ENCODE peak calls at places on chromosome 20, in four cellular contexts. One of them, this sample, is unnamed.

GRCh38 chr20:18794428-18794787 is 19.2 kb upstream of the SCP2D1 start:
- ATAC-seq in right lobe of liver: no peak
- ATAC-seq in K562: no peak
- ATAC-seq in body of pancreas: peak; percentile 4
- ATAC-seq in this sample: no peak

GRCh38 chr20:19317240-19318069 is 105.0 kb downstream of the SLC24A3 start:
- ATAC-seq in K562: no peak
- ATAC-seq in body of pancreas: no peak
- ATAC-seq in right lobe of liver: no peak
- ATAC-seq in this sample: no peak

GRCh38 chr20:22582960-22583772 is 1.2 kb downstream of the FOXA2 start:
- ATAC-seq in K562: no peak
- ATAC-seq in right lobe of liver: no peak
- ATAC-seq in body of pancreas: no peak
- ATAC-seq in this sample: no peak

GRCh38 chr20:10637062-10637559 is 36.7 kb downstream of the JAG1 start:
- ATAC-seq in body of pancreas: peak; percentile 21
- ATAC-seq in right lobe of liver: no peak
- ATAC-seq in K562: no peak
- ATAC-seq in this sample: peak; percentile 35

GRCh38 chr20:41432620-41433602 is 66.3 kb upstream of the EMILIN3 start:
- ATAC-seq in body of pancreas: no peak
- ATAC-seq in K562: no peak
- ATAC-seq in right lobe of liver: no peak
- ATAC-seq in this sample: no peak

GRCh38 chr20:3671986-3672863 is 9.0 kb upstream of the GFRA4 start:
- ATAC-seq in body of pancreas: no peak
- ATAC-seq in K562: no peak
- ATAC-seq in right lobe of liver: no peak
- ATAC-seq in this sample: no peak

GRCh38 chr20:1334761-1335160 is 5.8 kb upstream of the SDCBP2 start:
- ATAC-seq in K562: peak; percentile 91
- ATAC-seq in right lobe of liver: no peak
- ATAC-seq in body of pancreas: no peak
- ATAC-seq in this sample: no peak

GRCh38 chr20:914727-915498 is 1.2 kb downstream of the ANGPT4 start:
- ATAC-seq in right lobe of liver: no peak
- ATAC-seq in K562: no peak
- ATAC-seq in body of pancreas: no peak
- ATAC-seq in this sample: no peak

GRCh38 chr20:22536956-22537756 is 47.2 kb downstream of the FOXA2 start:
- ATAC-seq in right lobe of liver: no peak
- ATAC-seq in body of pancreas: no peak
- ATAC-seq in K562: no peak
- ATAC-seq in this sample: no peak

GRCh38 chr20:20184711-20185110 is 132.4 kb downstream of the CFAP61 start:
- ATAC-seq in body of pancreas: no peak
- ATAC-seq in right lobe of liver: no peak
- ATAC-seq in K562: no peak
- ATAC-seq in this sample: no peak

GRCh38 chr20:36439040-36439730 is 102.1 kb upstream of the MYL9 start:
- ATAC-seq in body of pancreas: peak; percentile 64
- ATAC-seq in right lobe of liver: peak; percentile 70
- ATAC-seq in K562: peak; percentile 57
- ATAC-seq in this sample: peak; percentile 59

GRCh38 chr20:35359335-35359997 is 52.3 kb downstream of the UQCC1 start:
- ATAC-seq in right lobe of liver: peak; percentile 37
- ATAC-seq in body of pancreas: peak; percentile 75
- ATAC-seq in K562: no peak
- ATAC-seq in this sample: no peak

GRCh38 chr20:38985603-38986170 is 23.5 kb downstream of the DHX35 start:
- ATAC-seq in body of pancreas: peak; percentile 70
- ATAC-seq in K562: no peak
- ATAC-seq in right lobe of liver: peak; percentile 92
- ATAC-seq in this sample: peak; percentile 92

GRCh38 chr20:1301031-1301529 is 27.9 kb downstream of the SDCBP2 start:
- ATAC-seq in body of pancreas: no peak
- ATAC-seq in right lobe of liver: no peak
- ATAC-seq in K562: peak; percentile 61
- ATAC-seq in this sample: no peak

GRCh38 chr20:35831029-35831428 is 59.2 kb downstream of the PHF20 start:
- ATAC-seq in body of pancreas: no peak
- ATAC-seq in K562: no peak
- ATAC-seq in right lobe of liver: no peak
- ATAC-seq in this sample: no peak

GRCh38 chr20:62238569-62239277 is 402 bp downstream of the OSBPL2 start:
- ATAC-seq in right lobe of liver: no peak
- ATAC-seq in K562: peak; percentile 8
- ATAC-seq in body of pancreas: peak; percentile 15
- ATAC-seq in this sample: no peak

GRCh38 chr20:49275634-49276033 is 2.2 kb downstream of the ZNFX1 start:
- ATAC-seq in right lobe of liver: no peak
- ATAC-seq in body of pancreas: no peak
- ATAC-seq in K562: no peak
- ATAC-seq in this sample: no peak

GRCh38 chr20:33059741-33060390 is 6.2 kb downstream of the BPIFB3 start:
- ATAC-seq in body of pancreas: no peak
- ATAC-seq in K562: no peak
- ATAC-seq in right lobe of liver: no peak
- ATAC-seq in this sample: no peak

GRCh38 chr20:52768649-52769048 is 203.5 kb upstream of the TSHZ2 start:
- ATAC-seq in body of pancreas: no peak
- ATAC-seq in right lobe of liver: peak; percentile 75
- ATAC-seq in K562: no peak
- ATAC-seq in this sample: no peak

GRCh38 chr20:36063916-36064660 is 90.5 kb upstream of the EPB41L1 start:
- ATAC-seq in body of pancreas: peak; percentile 1
- ATAC-seq in right lobe of liver: no peak
- ATAC-seq in K562: no peak
- ATAC-seq in this sample: peak; percentile 6

GRCh38 chr20:10919549-10920140 is 245.8 kb upstream of the JAG1 start:
- ATAC-seq in right lobe of liver: no peak
- ATAC-seq in K562: no peak
- ATAC-seq in body of pancreas: no peak
- ATAC-seq in this sample: peak; percentile 60

DNA sequence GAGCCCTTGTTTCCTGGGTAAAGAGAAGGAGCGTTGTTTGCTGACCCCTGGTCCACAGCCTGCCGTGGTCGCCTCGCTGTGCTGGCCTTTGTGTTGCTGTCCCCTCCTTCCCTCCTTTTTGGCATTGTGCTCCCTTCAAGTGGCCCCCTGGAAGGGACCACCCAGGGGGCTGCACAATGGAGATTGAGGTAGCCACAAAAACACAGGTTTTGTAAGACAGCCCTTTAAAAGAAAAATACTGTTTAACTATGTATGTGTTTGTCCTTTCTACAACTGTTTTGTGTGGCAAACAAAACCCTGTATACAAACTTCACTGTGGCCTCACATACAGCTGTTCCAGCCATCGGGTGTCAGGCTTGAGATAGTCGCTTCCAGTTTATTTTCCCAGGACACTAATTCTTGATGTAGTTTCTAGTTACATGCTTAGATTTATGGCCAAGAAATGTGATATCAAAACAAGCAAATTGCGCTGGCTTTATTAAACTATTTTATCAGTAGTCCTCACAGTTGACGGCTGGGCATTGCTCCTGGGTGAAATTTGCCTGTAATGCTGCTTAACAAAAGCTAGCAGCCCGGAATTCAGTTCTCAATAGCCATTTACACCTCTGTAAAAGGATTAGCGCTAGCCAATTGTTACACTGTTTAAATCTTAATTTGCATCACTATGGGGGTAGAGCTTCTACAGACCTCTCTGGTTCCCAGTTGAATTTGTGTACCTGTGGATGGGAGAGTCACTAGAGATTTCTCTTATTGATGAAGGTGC is 64.1 kb downstream of the KIZ start:
- ATAC-seq in K562: no peak
- ATAC-seq in right lobe of liver: no peak
- ATAC-seq in body of pancreas: no peak
- ATAC-seq in this sample: no peak
- TF ChIP-seq POLR2A in K562: no peak
- TF ChIP-seq POLR2A in right lobe of liver: no peak
- TF ChIP-seq POLR2A in body of pancreas: no peak
- TF ChIP-seq POLR2A in this sample: no peak

GRCh38 chr20:37886851-37887297 is 16.1 kb upstream of the VSTM2L start:
- ATAC-seq in K562: peak; percentile 68
- ATAC-seq in right lobe of liver: peak; percentile 69
- ATAC-seq in body of pancreas: peak; percentile 55
- ATAC-seq in this sample: no peak

GRCh38 chr20:37885593-37886507 is 17.1 kb upstream of the VSTM2L start:
- ATAC-seq in right lobe of liver: peak; percentile 54
- ATAC-seq in K562: no peak
- ATAC-seq in body of pancreas: no peak
- ATAC-seq in this sample: no peak

GRCh38 chr20:37890643-37891042 is 12.3 kb upstream of the VSTM2L start:
- ATAC-seq in right lobe of liver: no peak
- ATAC-seq in K562: no peak
- ATAC-seq in body of pancreas: peak; percentile 24
- ATAC-seq in this sample: no peak

GRCh38 chr20:37890108-37890507 is 12.8 kb upstream of the VSTM2L start:
- ATAC-seq in right lobe of liver: no peak
- ATAC-seq in body of pancreas: no peak
- ATAC-seq in K562: no peak
- ATAC-seq in this sample: no peak

GRCh38 chr20:37888641-37889040 is 14.3 kb upstream of the VSTM2L start:
- ATAC-seq in K562: no peak
- ATAC-seq in right lobe of liver: no peak
- ATAC-seq in body of pancreas: no peak
- ATAC-seq in this sample: no peak
- H3K9me3 ChIP-seq in K562: no peaks in the 10 kb centered on the region
- H3K9me3 ChIP-seq in right lobe of liver: no peaks in the 10 kb centered on the region
- H3K9me3 ChIP-seq in body of pancreas: no peaks in the 10 kb centered on the region
- H3K9me3 ChIP-seq in this sample: no peaks in the 10 kb centered on the region

GRCh38 chr20:63858393-63859165 is 2.7 kb upstream of the ABHD16B start:
- ATAC-seq in body of pancreas: peak; percentile 10
- ATAC-seq in right lobe of liver: peak; percentile 61
- ATAC-seq in K562: peak; percentile 66
- ATAC-seq in this sample: peak; percentile 20
- TF ChIP-seq CTCF in body of pancreas: no peak
- TF ChIP-seq CTCF in right lobe of liver: peak; percentile 23
- TF ChIP-seq CTCF in K562: peak; percentile 42
- TF ChIP-seq CTCF in this sample: no peak

DNA sequence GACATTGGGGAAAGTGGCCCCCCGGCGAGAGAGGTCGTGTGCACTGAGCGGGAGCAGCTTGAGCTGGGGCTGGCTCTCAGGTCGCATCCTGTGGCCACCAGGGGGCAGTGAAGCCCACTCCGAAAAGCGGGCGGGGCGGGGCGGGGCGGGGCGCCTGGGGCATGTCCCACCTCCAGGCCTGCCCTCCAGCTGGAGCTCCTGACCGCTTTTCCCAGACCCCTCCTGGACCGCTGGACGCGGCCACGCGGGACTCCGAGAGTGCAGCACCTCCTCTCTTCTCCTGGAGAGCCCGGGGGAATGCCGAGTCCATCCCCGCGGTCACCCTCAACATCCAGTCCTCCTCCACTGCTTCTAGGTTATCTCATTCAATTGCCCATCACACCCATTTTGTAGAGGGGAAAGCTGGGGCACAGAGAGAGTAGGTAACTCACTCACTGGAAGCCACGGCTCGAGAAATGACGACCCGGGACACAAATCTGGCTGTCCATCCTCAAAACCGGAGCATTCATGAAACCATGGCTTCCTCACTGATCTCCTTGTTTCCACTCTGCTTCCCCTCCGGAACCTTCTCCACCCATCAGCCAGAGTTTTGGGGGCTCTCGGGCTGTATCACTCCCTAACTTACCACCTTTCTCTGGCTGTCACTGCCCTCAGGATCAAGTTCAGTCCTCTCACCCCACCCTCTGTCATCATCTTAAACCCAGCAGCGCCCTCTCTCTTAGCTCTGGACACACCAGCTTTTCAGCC is 24.1 kb downstream of the COX4I2 start:
- ATAC-seq in body of pancreas: peak; percentile 94
- ATAC-seq in right lobe of liver: peak; percentile 78
- ATAC-seq in K562: peak; percentile 88
- ATAC-seq in this sample: peak; percentile 85
- TF ChIP-seq POLR2A in body of pancreas: no peak
- TF ChIP-seq POLR2A in right lobe of liver: peak; percentile 72
- TF ChIP-seq POLR2A in K562: peak; percentile 64
- TF ChIP-seq POLR2A in this sample: no peak

GRCh38 chr20:54137115-54137514 is 36.7 kb downstream of the CYP24A1 start:
- ATAC-seq in K562: no peak
- ATAC-seq in body of pancreas: no peak
- ATAC-seq in right lobe of liver: no peak
- ATAC-seq in this sample: no peak
- H3K9me3 ChIP-seq in K562: no peaks in the 10 kb centered on the region
- H3K9me3 ChIP-seq in body of pancreas: no peaks in the 10 kb centered on the region
- H3K9me3 ChIP-seq in right lobe of liver: no peaks in the 10 kb centered on the region
- H3K9me3 ChIP-seq in this sample: no peaks in the 10 kb centered on the region

GRCh38 chr20:45987108-45987780 is 15.2 kb upstream of the ZNF335 start:
- ATAC-seq in right lobe of liver: peak; percentile 92
- ATAC-seq in body of pancreas: peak; percentile 81
- ATAC-seq in K562: peak; percentile 94
- ATAC-seq in this sample: peak; percentile 73
- TF ChIP-seq CTCF in right lobe of liver: peak; percentile 90
- TF ChIP-seq CTCF in body of pancreas: peak; percentile 58
- TF ChIP-seq CTCF in K562: peak; percentile 97
- TF ChIP-seq CTCF in this sample: peak; percentile 70

DNA sequence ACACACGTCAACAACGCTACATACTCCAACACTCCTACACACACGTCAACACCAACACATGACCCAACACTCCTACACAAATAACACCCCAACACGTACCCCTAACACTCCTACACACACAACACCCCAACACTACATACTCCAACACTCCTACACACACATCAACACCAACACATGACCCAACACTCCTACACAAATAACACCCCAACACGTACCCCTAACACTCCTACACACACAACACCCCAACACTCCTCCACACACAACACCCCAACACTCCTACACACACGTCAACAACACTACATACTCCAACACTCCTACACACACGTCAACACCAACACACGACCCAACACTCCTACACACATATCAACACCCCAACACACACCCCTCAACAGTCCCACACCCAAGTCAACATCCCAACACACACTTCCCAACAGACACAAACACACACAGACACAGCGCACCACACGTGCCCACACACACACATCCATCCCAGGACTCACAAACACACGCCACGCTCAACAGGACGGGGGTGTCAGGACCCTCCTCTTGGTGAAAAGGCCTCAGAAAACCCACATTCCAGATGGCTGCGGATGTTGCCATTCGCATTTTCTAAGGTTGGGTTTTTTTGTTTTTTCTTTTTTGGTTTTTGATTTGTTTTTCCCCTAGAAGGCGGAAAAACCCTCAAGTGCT is 40.4 kb upstream of the ZBP1 start:
- ATAC-seq in right lobe of liver: no peak
- ATAC-seq in body of pancreas: no peak
- ATAC-seq in K562: no peak
- ATAC-seq in this sample: no peak
- TF ChIP-seq POLR2A in right lobe of liver: no peak
- TF ChIP-seq POLR2A in body of pancreas: no peak
- TF ChIP-seq POLR2A in K562: no peak
- TF ChIP-seq POLR2A in this sample: no peak